ENCODE peak calls at places on chromosomes 4 and X, in five cellular contexts. K is heart left ventricle, N is vagina, U is adrenal gland, C is tibial nerve. E is an unnamed sample.

GRCh38 chrX:135707880-135708279 is 5.6 kb upstream of the CT45A1 start:
- DNase-seq in U (peak; percentile 1), C (no peak), N (no peak), K (no peak), E (peak; percentile 8)

GRCh38 chr4:22625301-22625700 is 67.4 kb upstream of the GBA3 start:
- DNase-seq in N (no peak), C (no peak), K (no peak), U (no peak), E (no peak)

GRCh38 chr4:22434895-22435294 is 81.0 kb downstream of the ADGRA3 start:
- DNase-seq in U (peak; percentile 65), N (no peak), C (no peak), K (peak; percentile 41), E (peak; percentile 76)

GRCh38 chr4:105715692-105716278 is 7.2 kb downstream of the GSTCD start:
- DNase-seq in N (no peak), C (no peak), K (no peak), U (no peak), E (peak; percentile 28)

GRCh38 chrX:132023117-132023895 is at the start of gene STK26:
- DNase-seq in U (peak; percentile 58), C (peak; percentile 40), N (peak; percentile 88), K (peak; percentile 65), E (peak; percentile 89)

GRCh38 chr4:38387348-38387747 is 276.7 kb upstream of the KLF3 start:
- DNase-seq in U (peak; percentile 84), C (peak; percentile 85), N (no peak), K (peak; percentile 80), E (peak; percentile 97)

GRCh38 chrX:136954930-136955329 is 74.4 kb upstream of the RBMX start:
- DNase-seq in K (no peak), C (no peak), N (no peak), U (no peak), E (peak; percentile 55)

GRCh38 chrX:45758738-45759397 is 558.2 kb upstream of the DIPK2B start:
- DNase-seq in N (no peak), K (no peak), U (no peak), C (no peak), E (no peak)

GRCh38 chr4:176883108-176883550 is 90.4 kb upstream of the VEGFC start:
- DNase-seq in C (no peak), K (no peak), N (no peak), U (no peak), E (no peak)

GRCh38 chr4:7769308-7769841 is 170.3 kb downstream of the AFAP1 start:
- DNase-seq in K (no peak), N (no peak), C (no peak), U (no peak), E (no peak)

DNA sequence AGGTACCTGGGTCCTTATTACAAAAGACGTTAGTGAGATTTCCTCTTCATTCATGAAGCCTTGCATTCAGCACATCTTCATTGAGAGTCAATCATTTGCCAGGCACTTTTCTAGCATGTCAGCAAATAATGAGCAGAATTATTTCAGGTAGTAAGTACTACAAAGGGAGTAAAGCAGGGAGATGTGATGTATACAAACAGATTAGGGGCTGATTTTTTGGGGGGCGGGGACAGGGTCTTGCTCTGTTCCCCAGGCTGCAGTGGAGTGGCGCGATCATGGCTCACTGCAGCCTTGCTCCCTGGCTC is 648 bp upstream of the CCKAR start:
- DNase-seq in U (no peak), N (no peak), K (no peak), C (no peak), E (no peak)
- H3K27ac ChIP-seq in U (no peak overlapping the region), N (no peak overlapping the region), K (no peak overlapping the region), C (no peak overlapping the region), E (no peak overlapping the region)

GRCh38 chr4:61478340-61478739 is 278.2 kb downstream of the ADGRL3 start:
- DNase-seq in K (no peak), C (no peak), U (no peak), N (no peak), E (no peak)
- H3K27ac ChIP-seq in K (no peak overlapping the region), C (no peak overlapping the region), U (no peak overlapping the region), N (no peak overlapping the region), E (no peak overlapping the region)

GRCh38 chr4:153206534-153206933 is 2.3 kb downstream of the TRIM2 start:
- DNase-seq in U (no peak), N (no peak), K (no peak), C (no peak), E (no peak)
- H3K27ac ChIP-seq in U (no peak overlapping the region), N (no peak overlapping the region), K (no peak overlapping the region), C (no peak overlapping the region), E (no peak overlapping the region)

GRCh38 chr4:155338196-155338595 is 38.6 kb downstream of the MAP9 start:
- DNase-seq in K (no peak), U (no peak), C (no peak), N (no peak), E (no peak)

GRCh38 chr4:155339999-155340398 is 36.8 kb downstream of the MAP9 start:
- DNase-seq in K (no peak), N (no peak), U (no peak), C (no peak), E (no peak)

GRCh38 chr4:155339588-155339987 is 37.2 kb downstream of the MAP9 start:
- DNase-seq in K (no peak), N (no peak), U (no peak), C (no peak), E (no peak)

GRCh38 chr4:155331478-155331877 is 45.3 kb downstream of the MAP9 start:
- DNase-seq in U (no peak), K (no peak), C (no peak), N (no peak), E (no peak)

GRCh38 chr4:155336242-155336641 is 40.5 kb downstream of the MAP9 start:
- DNase-seq in U (no peak), N (no peak), K (no peak), C (no peak), E (no peak)
- H3K27ac ChIP-seq in U (no peak overlapping the region), N (no peak overlapping the region), K (no peak overlapping the region), C (no peak overlapping the region), E (no peak overlapping the region)

DNA sequence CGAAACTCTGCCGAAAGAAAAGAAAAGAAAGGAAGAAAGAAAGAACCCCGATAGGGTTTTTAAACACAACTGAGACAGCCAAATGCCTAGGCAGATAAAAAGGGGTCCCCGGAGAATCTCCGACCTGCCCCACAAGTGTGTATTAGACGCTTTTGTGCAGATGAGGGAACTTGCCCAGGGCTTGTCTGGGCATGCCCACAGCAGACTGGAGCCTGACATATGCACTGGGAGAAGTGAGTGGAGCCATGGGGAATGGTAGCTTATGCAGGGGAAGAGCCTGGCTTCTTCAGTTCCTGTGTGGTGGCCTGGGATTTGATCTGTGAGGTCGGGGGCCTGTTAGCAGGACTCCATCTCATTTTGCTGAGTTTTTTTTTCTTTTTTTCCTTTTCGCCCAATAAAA is 199.0 kb downstream of the GPC3 start:
- DNase-seq in U (no peak), N (no peak), K (no peak), C (no peak), E (no peak)
- H3K27ac ChIP-seq in U (no peak overlapping the region), N (no peak overlapping the region), K (no peak overlapping the region), C (no peak overlapping the region), E (no peak overlapping the region)

GRCh38 chr4:102678695-102679335 is 82.0 kb downstream of the MANBA start:
- DNase-seq in K (no peak), C (no peak), U (no peak), N (no peak), E (no peak)
- H3K27ac ChIP-seq in K (no peak overlapping the region), C (no peak overlapping the region), U (no peak overlapping the region), N (no peak overlapping the region), E (peak overlapping the region; percentile 93)

DNA sequence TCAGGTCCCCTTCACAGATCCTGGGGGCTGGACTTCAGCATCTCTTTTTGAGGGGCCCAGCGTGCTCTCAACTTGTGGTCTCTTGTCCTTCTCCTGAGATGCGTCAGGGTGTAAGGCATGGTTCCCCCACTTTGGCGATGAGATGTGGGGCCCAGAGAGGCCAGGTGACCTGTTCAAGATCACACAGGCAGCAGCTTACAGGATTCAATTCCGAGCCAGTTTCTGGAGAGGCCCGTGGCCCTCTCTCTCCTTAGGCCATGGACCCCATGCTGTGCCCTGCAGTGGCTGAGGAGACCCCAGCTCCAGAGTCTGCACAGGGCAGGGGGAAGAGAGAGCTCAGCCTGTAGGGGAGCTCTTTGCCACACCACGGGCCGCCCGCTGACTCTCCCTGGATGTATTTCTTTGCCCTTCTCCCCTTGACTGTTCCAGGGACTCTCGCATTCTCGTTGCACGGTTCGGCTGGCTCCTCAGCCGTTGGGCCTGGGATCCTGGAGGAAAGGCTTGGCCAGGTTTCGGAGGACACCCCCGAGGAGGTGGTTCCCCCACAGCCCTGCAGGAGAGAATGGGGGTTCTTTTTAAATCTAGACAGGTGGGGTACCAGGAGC is 18.6 kb downstream of the NSG1 start:
- DNase-seq in U (no peak), K (no peak), N (no peak), C (no peak), E (no peak)
- H3K27ac ChIP-seq in U (no peak overlapping the region), K (no peak overlapping the region), N (no peak overlapping the region), C (no peak overlapping the region), E (no peak overlapping the region)

GRCh38 chr4:94581766-94582165 is 130.0 kb downstream of the PDLIM5 start:
- DNase-seq in C (no peak), N (no peak), U (no peak), K (no peak), E (no peak)

GRCh38 chr4:94576163-94576562 is 124.4 kb downstream of the PDLIM5 start:
- DNase-seq in U (no peak), C (no peak), K (no peak), N (no peak), E (no peak)

GRCh38 chr4:94575652-94576051 is 123.9 kb downstream of the PDLIM5 start:
- DNase-seq in C (no peak), K (no peak), U (no peak), N (no peak), E (no peak)

GRCh38 chr4:94577136-94577535 is 125.4 kb downstream of the PDLIM5 start:
- DNase-seq in C (peak; percentile 28), N (no peak), U (peak; percentile 42), K (peak; percentile 64), E (peak; percentile 77)

GRCh38 chr4:94578195-94578594 is 126.5 kb downstream of the PDLIM5 start:
- DNase-seq in N (no peak), U (no peak), K (no peak), C (no peak), E (no peak)
- H3K27ac ChIP-seq in N (no peak overlapping the region), U (no peak overlapping the region), K (no peak overlapping the region), C (no peak overlapping the region), E (no peak overlapping the region)

GRCh38 chr4:146633471-146633800 is 5.3 kb upstream of the POU4F2 start:
- DNase-seq in C (no peak), N (no peak), K (no peak), U (no peak), E (no peak)
- H3K27ac ChIP-seq in C (no peak overlapping the region), N (no peak overlapping the region), K (no peak overlapping the region), U (no peak overlapping the region), E (no peak overlapping the region)

GRCh38 chr4:93199492-93199891 is 629.1 kb upstream of the ATOH1 start:
- DNase-seq in C (no peak), U (peak; percentile 13), N (no peak), K (no peak), E (peak; percentile 63)
- H3K27ac ChIP-seq in C (no peak overlapping the region), U (no peak overlapping the region), N (no peak overlapping the region), K (no peak overlapping the region), E (no peak overlapping the region)

E was measured in cardiac muscle cell.